ENCODE peak calls at places on chromosomes 2 and 18, in ten cellular contexts. One of them, this sample, is unnamed.
A peak's percentile ranks its signal among the peaks of the same experiment; 100 is the strongest.

GRCh38 chr2:118224888-118225264 is 136.6 kb downstream of the INSIG2 start:
- DNase-seq in transverse colon: no peak
- DNase-seq in AG04449: no peak
- DNase-seq in astrocyte of the cerebellum: no peak
- DNase-seq in progenitor cell of endocrine pancreas: no peak
- DNase-seq in activated CD8-positive, alpha-beta T cell treated with anti-CD3 and anti-CD28 coated beads for 36 hours: no peak
- DNase-seq in Caco-2: no peak
- DNase-seq in glutamatergic neuron: no peak
- DNase-seq in lower lobe of right lung: no peak
- DNase-seq in CD4-positive, alpha-beta T cell: no peak
- DNase-seq in this sample: no peak

GRCh38 chr2:98664323-98664722 is 55.9 kb downstream of the UNC50 start:
- DNase-seq in astrocyte of the cerebellum: no peak
- DNase-seq in transverse colon: no peak
- DNase-seq in activated CD8-positive, alpha-beta T cell treated with anti-CD3 and anti-CD28 coated beads for 36 hours: peak; percentile 78
- DNase-seq in glutamatergic neuron: no peak
- DNase-seq in Caco-2: peak; percentile 39
- DNase-seq in CD4-positive, alpha-beta T cell: peak; percentile 52
- DNase-seq in progenitor cell of endocrine pancreas: no peak
- DNase-seq in lower lobe of right lung: no peak
- DNase-seq in AG04449: no peak
- DNase-seq in this sample: peak; percentile 11

GRCh38 chr2:132547089-132547687 is 122.8 kb downstream of the LYPD1 start:
- DNase-seq in transverse colon: peak; percentile 69
- DNase-seq in Caco-2: peak; percentile 74
- DNase-seq in AG04449: peak; percentile 26
- DNase-seq in glutamatergic neuron: peak; percentile 82
- DNase-seq in lower lobe of right lung: peak; percentile 67
- DNase-seq in progenitor cell of endocrine pancreas: peak; percentile 51
- DNase-seq in astrocyte of the cerebellum: peak; percentile 75
- DNase-seq in activated CD8-positive, alpha-beta T cell treated with anti-CD3 and anti-CD28 coated beads for 36 hours: peak; percentile 78
- DNase-seq in CD4-positive, alpha-beta T cell: no peak
- DNase-seq in this sample: peak; percentile 55

GRCh38 chr2:234980476-234981187 is 28.8 kb downstream of the SH3BP4 start:
- DNase-seq in progenitor cell of endocrine pancreas: no peak
- DNase-seq in astrocyte of the cerebellum: peak; percentile 83
- DNase-seq in Caco-2: no peak
- DNase-seq in lower lobe of right lung: no peak
- DNase-seq in glutamatergic neuron: no peak
- DNase-seq in activated CD8-positive, alpha-beta T cell treated with anti-CD3 and anti-CD28 coated beads for 36 hours: no peak
- DNase-seq in AG04449: no peak
- DNase-seq in transverse colon: peak; percentile 52
- DNase-seq in CD4-positive, alpha-beta T cell: no peak
- DNase-seq in this sample: no peak

GRCh38 chr18:79614211-79615028 is 65.2 kb upstream of the CTDP1 start:
- DNase-seq in progenitor cell of endocrine pancreas: no peak
- DNase-seq in activated CD8-positive, alpha-beta T cell treated with anti-CD3 and anti-CD28 coated beads for 36 hours: no peak
- DNase-seq in astrocyte of the cerebellum: no peak
- DNase-seq in glutamatergic neuron: peak; percentile 9
- DNase-seq in AG04449: no peak
- DNase-seq in transverse colon: no peak
- DNase-seq in Caco-2: no peak
- DNase-seq in lower lobe of right lung: peak; percentile 27
- DNase-seq in CD4-positive, alpha-beta T cell: no peak
- DNase-seq in this sample: no peak

GRCh38 chr2:124112966-124113365 is 87.9 kb downstream of the CNTNAP5 start:
- DNase-seq in glutamatergic neuron: no peak
- DNase-seq in activated CD8-positive, alpha-beta T cell treated with anti-CD3 and anti-CD28 coated beads for 36 hours: no peak
- DNase-seq in AG04449: no peak
- DNase-seq in CD4-positive, alpha-beta T cell: no peak
- DNase-seq in lower lobe of right lung: no peak
- DNase-seq in progenitor cell of endocrine pancreas: no peak
- DNase-seq in transverse colon: no peak
- DNase-seq in Caco-2: no peak
- DNase-seq in astrocyte of the cerebellum: no peak
- DNase-seq in this sample: no peak

GRCh38 chr2:240728361-240728760 is 36.7 kb downstream of the AQP12A start:
- DNase-seq in activated CD8-positive, alpha-beta T cell treated with anti-CD3 and anti-CD28 coated beads for 36 hours: no peak
- DNase-seq in transverse colon: no peak
- DNase-seq in CD4-positive, alpha-beta T cell: no peak
- DNase-seq in progenitor cell of endocrine pancreas: no peak
- DNase-seq in AG04449: no peak
- DNase-seq in lower lobe of right lung: no peak
- DNase-seq in astrocyte of the cerebellum: no peak
- DNase-seq in glutamatergic neuron: no peak
- DNase-seq in Caco-2: no peak
- DNase-seq in this sample: no peak

GRCh38 chr2:161061786-161062185 is 98.4 kb upstream of the TANK start:
- DNase-seq in AG04449: no peak
- DNase-seq in Caco-2: no peak
- DNase-seq in CD4-positive, alpha-beta T cell: no peak
- DNase-seq in glutamatergic neuron: no peak
- DNase-seq in progenitor cell of endocrine pancreas: no peak
- DNase-seq in astrocyte of the cerebellum: no peak
- DNase-seq in activated CD8-positive, alpha-beta T cell treated with anti-CD3 and anti-CD28 coated beads for 36 hours: no peak
- DNase-seq in lower lobe of right lung: no peak
- DNase-seq in transverse colon: no peak
- DNase-seq in this sample: no peak

GRCh38 chr2:8456149-8457091 is 225.4 kb upstream of the ID2 start:
- DNase-seq in AG04449: no peak
- DNase-seq in progenitor cell of endocrine pancreas: no peak
- DNase-seq in astrocyte of the cerebellum: no peak
- DNase-seq in activated CD8-positive, alpha-beta T cell treated with anti-CD3 and anti-CD28 coated beads for 36 hours: peak; percentile 68
- DNase-seq in CD4-positive, alpha-beta T cell: peak; percentile 32
- DNase-seq in transverse colon: no peak
- DNase-seq in lower lobe of right lung: no peak
- DNase-seq in Caco-2: no peak
- DNase-seq in glutamatergic neuron: no peak
- DNase-seq in this sample: no peak

GRCh38 chr2:10122500-10123280 is at the start of gene RRM2:
- DNase-seq in astrocyte of the cerebellum: peak; percentile 75
- DNase-seq in activated CD8-positive, alpha-beta T cell treated with anti-CD3 and anti-CD28 coated beads for 36 hours: peak; percentile 98
- DNase-seq in lower lobe of right lung: peak; percentile 94
- DNase-seq in transverse colon: peak; percentile 94
- DNase-seq in progenitor cell of endocrine pancreas: peak; percentile 89
- DNase-seq in CD4-positive, alpha-beta T cell: peak; percentile 87
- DNase-seq in Caco-2: peak; percentile 98
- DNase-seq in AG04449: no peak
- DNase-seq in glutamatergic neuron: peak; percentile 97
- DNase-seq in this sample: no peak

GRCh38 chr2:227177592-227178336 is 13.3 kb downstream of the COL4A3 start:
- DNase-seq in glutamatergic neuron: no peak
- DNase-seq in transverse colon: no peak
- DNase-seq in astrocyte of the cerebellum: no peak
- DNase-seq in CD4-positive, alpha-beta T cell: no peak
- DNase-seq in activated CD8-positive, alpha-beta T cell treated with anti-CD3 and anti-CD28 coated beads for 36 hours: no peak
- DNase-seq in AG04449: no peak
- DNase-seq in lower lobe of right lung: no peak
- DNase-seq in Caco-2: no peak
- DNase-seq in progenitor cell of endocrine pancreas: no peak
- DNase-seq in this sample: no peak

GRCh38 chr2:75491129-75491753 is 69.5 kb downstream of the EVA1A start:
- DNase-seq in activated CD8-positive, alpha-beta T cell treated with anti-CD3 and anti-CD28 coated beads for 36 hours: no peak
- DNase-seq in glutamatergic neuron: no peak
- DNase-seq in astrocyte of the cerebellum: peak; percentile 75
- DNase-seq in AG04449: no peak
- DNase-seq in Caco-2: no peak
- DNase-seq in progenitor cell of endocrine pancreas: no peak
- DNase-seq in transverse colon: no peak
- DNase-seq in CD4-positive, alpha-beta T cell: no peak
- DNase-seq in lower lobe of right lung: no peak
- DNase-seq in this sample: peak; percentile 66

GRCh38 chr18:27226556-27227075 is 41.5 kb upstream of the CHST9 start:
- DNase-seq in AG04449: no peak
- DNase-seq in glutamatergic neuron: no peak
- DNase-seq in transverse colon: no peak
- DNase-seq in activated CD8-positive, alpha-beta T cell treated with anti-CD3 and anti-CD28 coated beads for 36 hours: no peak
- DNase-seq in astrocyte of the cerebellum: no peak
- DNase-seq in lower lobe of right lung: no peak
- DNase-seq in progenitor cell of endocrine pancreas: no peak
- DNase-seq in Caco-2: no peak
- DNase-seq in CD4-positive, alpha-beta T cell: no peak
- DNase-seq in this sample: no peak

GRCh38 chr18:48058486-48058885 is 128.0 kb upstream of the SMAD2 start:
- DNase-seq in progenitor cell of endocrine pancreas: no peak
- DNase-seq in CD4-positive, alpha-beta T cell: no peak
- DNase-seq in lower lobe of right lung: no peak
- DNase-seq in Caco-2: no peak
- DNase-seq in AG04449: no peak
- DNase-seq in astrocyte of the cerebellum: no peak
- DNase-seq in activated CD8-positive, alpha-beta T cell treated with anti-CD3 and anti-CD28 coated beads for 36 hours: no peak
- DNase-seq in transverse colon: no peak
- DNase-seq in glutamatergic neuron: no peak
- DNase-seq in this sample: no peak

GRCh38 chr2:85583667-85584353 is 421 bp upstream of the VAMP5 start:
- DNase-seq in lower lobe of right lung: no peak
- DNase-seq in Caco-2: no peak
- DNase-seq in CD4-positive, alpha-beta T cell: peak; percentile 35
- DNase-seq in glutamatergic neuron: no peak
- DNase-seq in AG04449: no peak
- DNase-seq in astrocyte of the cerebellum: no peak
- DNase-seq in progenitor cell of endocrine pancreas: no peak
- DNase-seq in transverse colon: no peak
- DNase-seq in activated CD8-positive, alpha-beta T cell treated with anti-CD3 and anti-CD28 coated beads for 36 hours: peak; percentile 62
- DNase-seq in this sample: no peak

GRCh38 chr2:113124181-113124961 is 3.0 kb upstream of the IL1RN start:
- DNase-seq in Caco-2: no peak
- DNase-seq in astrocyte of the cerebellum: peak; percentile 23
- DNase-seq in AG04449: no peak
- DNase-seq in glutamatergic neuron: no peak
- DNase-seq in CD4-positive, alpha-beta T cell: no peak
- DNase-seq in lower lobe of right lung: no peak
- DNase-seq in progenitor cell of endocrine pancreas: no peak
- DNase-seq in transverse colon: no peak
- DNase-seq in activated CD8-positive, alpha-beta T cell treated with anti-CD3 and anti-CD28 coated beads for 36 hours: peak; percentile 48
- DNase-seq in this sample: no peak

GRCh38 chr2:146721486-146721885 is 1123.3 kb upstream of the ACVR2A start:
- DNase-seq in activated CD8-positive, alpha-beta T cell treated with anti-CD3 and anti-CD28 coated beads for 36 hours: no peak
- DNase-seq in lower lobe of right lung: no peak
- DNase-seq in CD4-positive, alpha-beta T cell: no peak
- DNase-seq in astrocyte of the cerebellum: no peak
- DNase-seq in Caco-2: no peak
- DNase-seq in AG04449: no peak
- DNase-seq in progenitor cell of endocrine pancreas: no peak
- DNase-seq in glutamatergic neuron: no peak
- DNase-seq in transverse colon: no peak
- DNase-seq in this sample: no peak

GRCh38 chr2:225090746-225091145 is 48.5 kb upstream of the DOCK10 start:
- DNase-seq in Caco-2: no peak
- DNase-seq in astrocyte of the cerebellum: no peak
- DNase-seq in activated CD8-positive, alpha-beta T cell treated with anti-CD3 and anti-CD28 coated beads for 36 hours: no peak
- DNase-seq in AG04449: no peak
- DNase-seq in progenitor cell of endocrine pancreas: no peak
- DNase-seq in lower lobe of right lung: no peak
- DNase-seq in glutamatergic neuron: no peak
- DNase-seq in CD4-positive, alpha-beta T cell: no peak
- DNase-seq in transverse colon: no peak
- DNase-seq in this sample: no peak

GRCh38 chr2:237227190-237227988 is 141.7 kb downstream of the COPS8 start:
- DNase-seq in astrocyte of the cerebellum: peak; percentile 92
- DNase-seq in progenitor cell of endocrine pancreas: no peak
- DNase-seq in lower lobe of right lung: no peak
- DNase-seq in AG04449: no peak
- DNase-seq in glutamatergic neuron: no peak
- DNase-seq in CD4-positive, alpha-beta T cell: no peak
- DNase-seq in transverse colon: no peak
- DNase-seq in activated CD8-positive, alpha-beta T cell treated with anti-CD3 and anti-CD28 coated beads for 36 hours: peak; percentile 54
- DNase-seq in Caco-2: no peak
- DNase-seq in this sample: peak; percentile 86

GRCh38 chr2:127829845-127830246 is 18.9 kb upstream of the WDR33 start:
- DNase-seq in lower lobe of right lung: no peak
- DNase-seq in activated CD8-positive, alpha-beta T cell treated with anti-CD3 and anti-CD28 coated beads for 36 hours: peak; percentile 93
- DNase-seq in glutamatergic neuron: no peak
- DNase-seq in transverse colon: peak; percentile 67
- DNase-seq in progenitor cell of endocrine pancreas: no peak
- DNase-seq in astrocyte of the cerebellum: no peak
- DNase-seq in CD4-positive, alpha-beta T cell: peak; percentile 36
- DNase-seq in AG04449: no peak
- DNase-seq in Caco-2: no peak
- DNase-seq in this sample: no peak

GRCh38 chr2:96500385-96501066 is 4.6 kb downstream of the NEURL3 start:
- DNase-seq in astrocyte of the cerebellum: no peak
- DNase-seq in Caco-2: no peak
- DNase-seq in progenitor cell of endocrine pancreas: no peak
- DNase-seq in AG04449: no peak
- DNase-seq in lower lobe of right lung: no peak
- DNase-seq in glutamatergic neuron: no peak
- DNase-seq in activated CD8-positive, alpha-beta T cell treated with anti-CD3 and anti-CD28 coated beads for 36 hours: no peak
- DNase-seq in transverse colon: no peak
- DNase-seq in CD4-positive, alpha-beta T cell: no peak
- DNase-seq in this sample: no peak

GRCh38 chr2:187594801-187595200 is 40.6 kb upstream of the TFPI start:
- DNase-seq in progenitor cell of endocrine pancreas: no peak
- DNase-seq in glutamatergic neuron: no peak
- DNase-seq in Caco-2: no peak
- DNase-seq in lower lobe of right lung: no peak
- DNase-seq in CD4-positive, alpha-beta T cell: no peak
- DNase-seq in AG04449: no peak
- DNase-seq in activated CD8-positive, alpha-beta T cell treated with anti-CD3 and anti-CD28 coated beads for 36 hours: no peak
- DNase-seq in transverse colon: no peak
- DNase-seq in astrocyte of the cerebellum: no peak
- DNase-seq in this sample: no peak
- TF ChIP-seq CTCF in progenitor cell of endocrine pancreas: peak; percentile 21
- TF ChIP-seq CTCF in glutamatergic neuron: no peak
- TF ChIP-seq CTCF in Caco-2: no peak
- TF ChIP-seq CTCF in lower lobe of right lung: no peak
- TF ChIP-seq CTCF in CD4-positive, alpha-beta T cell: no peak
- TF ChIP-seq CTCF in AG04449: no peak
- TF ChIP-seq CTCF in activated CD8-positive, alpha-beta T cell treated with anti-CD3 and anti-CD28 coated beads for 36 hours: no peak
- TF ChIP-seq CTCF in transverse colon: no peak
- TF ChIP-seq CTCF in astrocyte of the cerebellum: no peak
- TF ChIP-seq CTCF in this sample: no peak

GRCh38 chr2:36359006-36359580 is 3.5 kb downstream of the CRIM1 start:
- DNase-seq in transverse colon: no peak
- DNase-seq in AG04449: no peak
- DNase-seq in Caco-2: no peak
- DNase-seq in lower lobe of right lung: no peak
- DNase-seq in glutamatergic neuron: no peak
- DNase-seq in progenitor cell of endocrine pancreas: no peak
- DNase-seq in CD4-positive, alpha-beta T cell: no peak
- DNase-seq in astrocyte of the cerebellum: no peak
- DNase-seq in activated CD8-positive, alpha-beta T cell treated with anti-CD3 and anti-CD28 coated beads for 36 hours: no peak
- DNase-seq in this sample: no peak
- TF ChIP-seq CTCF in transverse colon: peak; percentile 26
- TF ChIP-seq CTCF in AG04449: no peak
- TF ChIP-seq CTCF in Caco-2: no peak
- TF ChIP-seq CTCF in lower lobe of right lung: peak; percentile 23
- TF ChIP-seq CTCF in glutamatergic neuron: peak; percentile 43
- TF ChIP-seq CTCF in progenitor cell of endocrine pancreas: peak; percentile 54
- TF ChIP-seq CTCF in CD4-positive, alpha-beta T cell: peak; percentile 43
- TF ChIP-seq CTCF in astrocyte of the cerebellum: no peak
- TF ChIP-seq CTCF in activated CD8-positive, alpha-beta T cell treated with anti-CD3 and anti-CD28 coated beads for 36 hours: peak; percentile 65
- TF ChIP-seq CTCF in this sample: peak; percentile 9

GRCh38 chr18:72086421-72086820 is 457.7 kb downstream of the CBLN2 start:
- DNase-seq in progenitor cell of endocrine pancreas: no peak
- DNase-seq in astrocyte of the cerebellum: peak; percentile 12
- DNase-seq in Caco-2: peak; percentile 1
- DNase-seq in lower lobe of right lung: no peak
- DNase-seq in activated CD8-positive, alpha-beta T cell treated with anti-CD3 and anti-CD28 coated beads for 36 hours: no peak
- DNase-seq in AG04449: no peak
- DNase-seq in transverse colon: no peak
- DNase-seq in CD4-positive, alpha-beta T cell: no peak
- DNase-seq in glutamatergic neuron: no peak
- DNase-seq in this sample: no peak
- TF ChIP-seq CTCF in progenitor cell of endocrine pancreas: peak; percentile 67
- TF ChIP-seq CTCF in astrocyte of the cerebellum: peak; percentile 54
- TF ChIP-seq CTCF in Caco-2: no peak
- TF ChIP-seq CTCF in lower lobe of right lung: no peak
- TF ChIP-seq CTCF in activated CD8-positive, alpha-beta T cell treated with anti-CD3 and anti-CD28 coated beads for 36 hours: peak; percentile 63
- TF ChIP-seq CTCF in AG04449: no peak
- TF ChIP-seq CTCF in transverse colon: peak; percentile 25
- TF ChIP-seq CTCF in CD4-positive, alpha-beta T cell: peak; percentile 30
- TF ChIP-seq CTCF in glutamatergic neuron: peak; percentile 69
- TF ChIP-seq CTCF in this sample: peak; percentile 36

GRCh38 chr2:178949584-178949983 is 100.4 kb downstream of the CCDC141 start:
- DNase-seq in lower lobe of right lung: no peak
- DNase-seq in activated CD8-positive, alpha-beta T cell treated with anti-CD3 and anti-CD28 coated beads for 36 hours: no peak
- DNase-seq in Caco-2: no peak
- DNase-seq in transverse colon: no peak
- DNase-seq in progenitor cell of endocrine pancreas: no peak
- DNase-seq in astrocyte of the cerebellum: no peak
- DNase-seq in glutamatergic neuron: no peak
- DNase-seq in CD4-positive, alpha-beta T cell: no peak
- DNase-seq in AG04449: no peak
- DNase-seq in this sample: no peak
- TF ChIP-seq CTCF in lower lobe of right lung: no peak
- TF ChIP-seq CTCF in activated CD8-positive, alpha-beta T cell treated with anti-CD3 and anti-CD28 coated beads for 36 hours: no peak
- TF ChIP-seq CTCF in Caco-2: no peak
- TF ChIP-seq CTCF in transverse colon: no peak
- TF ChIP-seq CTCF in progenitor cell of endocrine pancreas: no peak
- TF ChIP-seq CTCF in astrocyte of the cerebellum: no peak
- TF ChIP-seq CTCF in glutamatergic neuron: no peak
- TF ChIP-seq CTCF in CD4-positive, alpha-beta T cell: no peak
- TF ChIP-seq CTCF in AG04449: no peak
- TF ChIP-seq CTCF in this sample: no peak